ENCODE peak calls at places on chromosome 17, in nine cellular contexts. F, V, Q, Z, M, T, I, E and P are unnamed samples.

GRCh38 chr17:72826602-72827001 is 265.9 kb downstream of the SLC39A11 start:
- DNase-seq in F (no peak), V (peak; percentile 23), Q (no peak), Z (no peak), M (no peak), T (no peak), I (no peak), E (no peak), P (no peak)

GRCh38 chr17:73334771-73335513 is 23.1 kb upstream of the CDC42EP4 start:
- DNase-seq in F (no peak), V (no peak), Q (no peak), Z (no peak), M (no peak), T (no peak), I (no peak), E (no peak), P (no peak)

GRCh38 chr17:45784293-45784582 is at the start of gene CRHR1:
- DNase-seq in F (no peak), V (no peak), Q (no peak), Z (no peak), M (peak; percentile 30), T (no peak), I (peak; percentile 43), E (no peak), P (no peak)

GRCh38 chr17:13594310-13594709 is 7.4 kb downstream of the HS3ST3A1 start:
- DNase-seq in F (no peak), V (no peak), Q (no peak), Z (no peak), M (peak; percentile 33), T (no peak), I (no peak), E (no peak), P (no peak)

GRCh38 chr17:73592531-73592961 is 51.7 kb downstream of the SDK2 start:
- DNase-seq in F (no peak), V (no peak), Q (no peak), Z (no peak), M (no peak), T (peak; percentile 22), I (no peak), E (no peak), P (no peak)

GRCh38 chr17:28880572-28880945 is 17.0 kb downstream of the FLOT2 start:
- DNase-seq in F (no peak), V (no peak), Q (no peak), Z (no peak), M (no peak), T (no peak), I (no peak), E (no peak), P (no peak)

GRCh38 chr17:3695129-3695722 is 729 bp downstream of the P2RX5 start:
- DNase-seq in F (no peak), V (no peak), Q (no peak), Z (peak; percentile 24), M (no peak), T (no peak), I (no peak), E (peak; percentile 62), P (no peak)

GRCh38 chr17:6574689-6575595 is 18.6 kb upstream of the PITPNM3 start:
- DNase-seq in F (peak; percentile 16), V (peak; percentile 37), Q (no peak), Z (no peak), M (peak; percentile 82), T (peak; percentile 11), I (no peak), E (peak; percentile 60), P (peak; percentile 40)

GRCh38 chr17:60361889-60362288 is 30.0 kb downstream of the USP32 start:
- DNase-seq in F (no peak), V (no peak), Q (no peak), Z (no peak), M (no peak), T (no peak), I (no peak), E (no peak), P (no peak)

GRCh38 chr17:2075336-2076056 is 20.6 kb downstream of the HIC1 start:
- DNase-seq in F (no peak), V (no peak), Q (no peak), Z (no peak), M (peak; percentile 53), T (no peak), I (no peak), E (peak; percentile 72), P (no peak)

GRCh38 chr17:3698139-3698538 is 2.2 kb upstream of the P2RX5 start:
- DNase-seq in F (no peak), V (no peak), Q (no peak), Z (no peak), M (no peak), T (no peak), I (no peak), E (no peak), P (no peak)

GRCh38 chr17:34542700-34543336 is 36.6 kb upstream of the TMEM132E start:
- DNase-seq in F (no peak), V (peak; percentile 4), Q (no peak), Z (no peak), M (peak; percentile 46), T (peak; percentile 36), I (no peak), E (peak; percentile 24), P (peak; percentile 8)

GRCh38 chr17:29299031-29299430 is 5.1 kb upstream of the NUFIP2 start:
- DNase-seq in F (no peak), V (no peak), Q (no peak), Z (no peak), M (no peak), T (no peak), I (no peak), E (no peak), P (no peak)

GRCh38 chr17:51351890-51352289 is 91.5 kb downstream of the UTP18 start:
- DNase-seq in F (no peak), V (peak; percentile 3), Q (no peak), Z (no peak), M (peak; percentile 68), T (no peak), I (no peak), E (peak; percentile 37), P (no peak)

GRCh38 chr17:57927048-57927723 is 28.0 kb downstream of the CUEDC1 start:
- DNase-seq in F (no peak), V (peak; percentile 85), Q (no peak), Z (no peak), M (peak; percentile 90), T (no peak), I (no peak), E (peak; percentile 66), P (no peak)

GRCh38 chr17:38415250-38416194 is 12.7 kb upstream of the ARHGAP23 start:
- DNase-seq in F (peak; percentile 26), V (peak; percentile 60), Q (no peak), Z (peak; percentile 33), M (peak; percentile 73), T (no peak), I (no peak), E (no peak), P (no peak)

GRCh38 chr17:66667491-66668030 is 167.4 kb upstream of the CACNG5 start:
- DNase-seq in F (no peak), V (no peak), Q (no peak), Z (no peak), M (no peak), T (peak; percentile 18), I (no peak), E (no peak), P (no peak)

GRCh38 chr17:79053251-79053925 is 21.2 kb upstream of the ENGASE start:
- DNase-seq in F (no peak), V (peak; percentile 39), Q (no peak), Z (no peak), M (peak; percentile 65), T (no peak), I (no peak), E (no peak), P (no peak)

GRCh38 chr17:40936976-40937375 is 470 bp downstream of the KRT23 start:
- DNase-seq in F (no peak), V (no peak), Q (no peak), Z (no peak), M (no peak), T (no peak), I (no peak), E (no peak), P (no peak)

GRCh38 chr17:48908853-48909394 is 717 bp downstream of the UBE2Z start:
- DNase-seq in F (peak; percentile 65), V (peak; percentile 90), Q (no peak), Z (peak; percentile 54), M (peak; percentile 79), T (peak; percentile 78), I (peak; percentile 54), E (peak; percentile 90), P (peak; percentile 19)